ENCODE peak calls at places on chromosomes 1 and 21, in five cellular contexts. P, W, J, R and O are unnamed samples.

GRCh38 chr1:71621785-71622184 is 541.0 kb upstream of the ZRANB2 start:
- DNase-seq in P (no peak), J (no peak), W (no peak), R (peak), O (no peak)

GRCh38 chr1:116525440-116525839 is 45.4 kb downstream of the CD58 start:
- DNase-seq in R (no peak), P (no peak), J (no peak), W (no peak), O (no peak)

GRCh38 chr1:232988572-232989040 is 38.2 kb downstream of the NTPCR start:
- DNase-seq in P (no peak), R (peak), W (no peak), J (no peak), O (no peak)

GRCh38 chr1:84272401-84272800 is 29.1 kb upstream of the SAMD13 start:
- DNase-seq in P (peak), R (no peak), W (no peak), J (no peak), O (no peak)

GRCh38 chr1:216285052-216285451 is 138.2 kb downstream of the USH2A start:
- DNase-seq in W (no peak), J (no peak), R (no peak), P (no peak), O (no peak)

GRCh38 chr1:2392071-2392442 is 416 bp downstream of the RER1 start:
- DNase-seq in R (no peak), J (peak), P (no peak), W (no peak), O (no peak)

GRCh38 chr1:45018599-45019230 is 6.7 kb downstream of the UROD start:
- DNase-seq in J (peak), R (peak), P (peak), W (peak), O (no peak)

GRCh38 chr1:117433943-117434342 is 66.7 kb downstream of the MAN1A2 start:
- DNase-seq in J (no peak), P (no peak), W (no peak), R (no peak), O (no peak)

GRCh38 chr1:165815725-165816124 is 11.7 kb upstream of the UCK2 start:
- DNase-seq in J (no peak), P (no peak), W (no peak), R (peak), O (no peak)

GRCh38 chr1:214823311-214824117 is 220.5 kb downstream of the CENPF start:
- DNase-seq in W (no peak), R (no peak), P (no peak), J (no peak), O (no peak)

GRCh38 chr1:163295949-163296348 is 25.8 kb upstream of the NUF2 start:
- DNase-seq in J (no peak), P (no peak), W (no peak), R (peak), O (no peak)

GRCh38 chr1:205472737-205473565 is 17.1 kb upstream of the BLACAT1 start:
- DNase-seq in P (no peak), J (peak), R (no peak), W (no peak), O (no peak)

GRCh38 chr1:31764307-31765040 is at the start of gene ADGRB2:
- DNase-seq in W (no peak), J (peak), R (peak), P (no peak), O (no peak)

GRCh38 chr21:28213221-28213620 is 779.5 kb downstream of the LTN1 start:
- DNase-seq in R (peak), P (no peak), J (no peak), W (no peak), O (no peak)

GRCh38 chr1:226825037-226825745 is 45.2 kb upstream of the PSEN2 start:
- DNase-seq in P (no peak), R (no peak), J (no peak), W (no peak), O (no peak)

GRCh38 chr1:19643113-19643512 is 998 bp upstream of the NBL1 start:
- DNase-seq in W (no peak), P (peak), R (peak), J (no peak), O (no peak)

GRCh38 chr1:70874826-70875225 is 172.8 kb downstream of the PTGER3 start:
- DNase-seq in W (no peak), R (no peak), P (no peak), J (no peak), O (no peak)

GRCh38 chr21:33212159-33212851 is 17.4 kb upstream of the IFNAR2 start:
- DNase-seq in R (peak), W (no peak), P (no peak), J (no peak), O (no peak)

GRCh38 chr1:18307329-18307898 is 173.3 kb upstream of the KLHDC7A start:
- DNase-seq in W (no peak), J (no peak), P (no peak), R (no peak), O (no peak)

GRCh38 chr1:210448293-210448892 is 119.7 kb downstream of the HHAT start:
- DNase-seq in J (peak), R (peak), W (no peak), P (no peak), O (no peak)

GRCh38 chr1:26744075-26744958 is 43.4 kb upstream of the PIGV start:
- DNase-seq in W (peak), R (peak), P (peak), J (no peak), O (no peak)

GRCh38 chr1:162663589-162664030 is 31.3 kb downstream of the DDR2 start:
- DNase-seq in J (no peak), R (peak), W (no peak), P (no peak), O (no peak)

GRCh38 chr21:46060596-46061061 is 37.3 kb upstream of the COL6A2 start:
- DNase-seq in R (peak), W (no peak), P (peak), J (no peak), O (no peak)

GRCh38 chr1:107147813-107148212 is 7.0 kb downstream of the NTNG1 start:
- DNase-seq in J (no peak), R (peak), P (no peak), W (no peak), O (no peak)

GRCh38 chr1:246629976-246630375 is 63.7 kb downstream of the CNST start:
- DNase-seq in R (no peak), J (no peak), W (no peak), P (no peak), O (no peak)

GRCh38 chr1:195754874-195755273 is 853.4 kb downstream of the KCNT2 start:
- DNase-seq in W (no peak), P (no peak), J (no peak), R (no peak), O (no peak)

GRCh38 chr1:184326278-184326677 is 60.6 kb upstream of the C1orf21 start:
- DNase-seq in W (no peak), J (no peak), P (no peak), R (no peak), O (no peak)

GRCh38 chr1:244349103-244349531 is 102.6 kb downstream of the ADSS2 start:
- DNase-seq in J (no peak), W (no peak), R (peak), P (no peak), O (no peak)

GRCh38 chr1:109208431-109208830 is 5.3 kb upstream of the SARS1 start:
- DNase-seq in P (no peak), R (no peak), J (no peak), W (no peak), O (no peak)

GRCh38 chr1:91732291-91732953 is 153.5 kb downstream of the TGFBR3 start:
- DNase-seq in J (peak), R (peak), W (no peak), P (no peak), O (no peak)

GRCh38 chr1:42332877-42333276 is 2.2 kb downstream of the FOXJ3 start:
- DNase-seq in R (no peak), P (no peak), W (no peak), J (no peak), O (no peak)

GRCh38 chr1:9780554-9781110 is 43.1 kb downstream of the CLSTN1 start:
- DNase-seq in R (no peak), P (no peak), W (no peak), J (no peak), O (no peak)

GRCh38 chr1:55053265-55053954 is 14.1 kb downstream of the PCSK9 start:
- DNase-seq in P (no peak), W (no peak), J (no peak), R (no peak), O (no peak)

GRCh38 chr1:85200870-85201339 is at the start of gene SYDE2:
- DNase-seq in R (peak), W (peak), P (peak), J (peak), O (peak)

GRCh38 chr1:56123421-56123820 is 455.9 kb downstream of the PLPP3 start:
- DNase-seq in P (no peak), W (no peak), R (peak), J (no peak), O (no peak)